ENCODE peak calls at places on chromosomes 4 and X, in eight cellular contexts. L is astrocyte, O is endothelial cell, T is ACHN, H is Ammon's horn, K is lower lobe of right lung, F is AG04450, W is EH. J is an unnamed sample.

GRCh38 chrX:23643020-23643419 is 24.3 kb upstream of the PRDX4 start:
- DNase-seq in H (no peak), T (no peak), F (no peak), L (no peak), O (no peak), K (no peak), W (no peak), J (no peak)

GRCh38 chrX:19673334-19674040 is 158.2 kb upstream of the MAP3K15 start:
- DNase-seq in T (peak), W (peak), K (no peak), F (peak), H (peak), L (peak), O (no peak), J (no peak)

GRCh38 chr4:24956763-24957162 is 43.9 kb upstream of the CCDC149 start:
- DNase-seq in O (no peak), T (no peak), H (no peak), K (no peak), L (no peak), F (no peak), W (peak), J (no peak)

GRCh38 chr4:156946508-156947197 is 24.9 kb downstream of the PDGFC start:
- DNase-seq in T (peak), K (no peak), O (no peak), L (peak), W (peak), H (no peak), F (peak), J (no peak)

GRCh38 chrX:107674480-107675364 is 46.4 kb downstream of the PRPS1 start:
- DNase-seq in W (peak), K (peak), H (peak), F (no peak), L (peak), T (no peak), O (no peak), J (no peak)

GRCh38 chrX:115560978-115561604 is at the start of gene PLS3:
- DNase-seq in T (peak), H (peak), L (peak), F (peak), O (peak), W (peak), K (peak), J (peak)

GRCh38 chrX:40099046-40099968 is 1.5 kb upstream of the BCOR start:
- DNase-seq in L (no peak), H (no peak), F (no peak), T (peak), K (peak), W (peak), O (no peak), J (no peak)

GRCh38 chrX:13638826-13639225 is 14.1 kb upstream of the TCEANC start:
- DNase-seq in F (no peak), T (no peak), L (no peak), H (no peak), K (no peak), W (peak), O (no peak), J (no peak)

GRCh38 chr4:74157116-74157742 is 689 bp upstream of the MTHFD2L start:
- DNase-seq in O (no peak), L (peak), T (peak), W (peak), H (no peak), K (no peak), F (no peak), J (no peak)

GRCh38 chr4:3879681-3880594 is 113.8 kb downstream of the ADRA2C start:
- DNase-seq in W (no peak), L (no peak), H (no peak), O (no peak), F (no peak), T (no peak), K (peak), J (no peak)

GRCh38 chr4:6772223-6772928 is 10.2 kb upstream of the KIAA0232 start:
- DNase-seq in L (peak), H (no peak), T (no peak), W (peak), F (no peak), O (no peak), K (no peak), J (no peak)

GRCh38 chr4:186727977-186728519 is 4.4 kb upstream of the FAT1 start:
- DNase-seq in K (no peak), H (no peak), F (no peak), O (peak), W (peak), T (peak), L (no peak), J (no peak)

GRCh38 chr4:48963042-48963679 is 22.9 kb upstream of the CWH43 start:
- DNase-seq in L (peak), T (peak), W (peak), O (peak), K (peak), H (peak), F (peak), J (peak)

GRCh38 chr4:171202908-171203307 is 610.3 kb upstream of the GALNTL6 start:
- DNase-seq in F (no peak), K (no peak), H (no peak), T (no peak), O (no peak), L (no peak), W (no peak), J (no peak)

GRCh38 chrX:145502670-145503069 is 255.4 kb downstream of the SPANXN1 start:
- DNase-seq in T (no peak), W (no peak), L (no peak), K (no peak), O (no peak), F (no peak), H (no peak), J (no peak)

GRCh38 chr4:26226978-26227377 is 93.8 kb upstream of the RBPJ start:
- DNase-seq in L (no peak), W (no peak), T (no peak), O (no peak), F (no peak), K (no peak), H (no peak), J (no peak)

GRCh38 chr4:144820706-144821105 is 174.8 kb downstream of the HHIP start:
- DNase-seq in W (peak), H (no peak), K (no peak), T (no peak), L (peak), O (no peak), F (no peak), J (no peak)

GRCh38 chr4:107853444-107854325 is 29.0 kb downstream of the SGMS2 start:
- DNase-seq in F (no peak), T (peak), L (peak), H (no peak), K (no peak), O (no peak), W (peak), J (no peak)

GRCh38 chr4:786074-786741 is 39.7 kb downstream of the CPLX1 start:
- DNase-seq in H (no peak), F (no peak), K (no peak), W (no peak), T (no peak), L (no peak), O (no peak), J (no peak)

GRCh38 chrX:10619311-10620015 is 922 bp downstream of the MID1 start:
- DNase-seq in F (no peak), K (no peak), T (no peak), L (no peak), W (no peak), O (no peak), H (peak), J (no peak)

GRCh38 chr4:1512738-1513660 is 106.8 kb upstream of the NKX1-1 start:
- DNase-seq in H (no peak), O (peak), W (peak), F (no peak), K (peak), L (no peak), T (peak), J (no peak)

GRCh38 chr4:77913353-77913752 is 50.7 kb downstream of the MRPL1 start:
- DNase-seq in K (no peak), T (no peak), L (peak), W (no peak), F (no peak), H (no peak), O (no peak), J (no peak)

GRCh38 chr4:5976431-5976830 is 41.8 kb downstream of the C4orf50 start:
- DNase-seq in T (no peak), O (no peak), H (no peak), W (no peak), F (no peak), K (no peak), L (no peak), J (no peak)

GRCh38 chr4:122150896-122151295 is 1.2 kb upstream of the BLTP1 start:
- DNase-seq in H (peak), W (no peak), O (no peak), L (no peak), T (no peak), K (no peak), F (no peak), J (peak)

GRCh38 chr4:87624698-87625097 is 16.4 kb downstream of the DSPP start:
- DNase-seq in L (no peak), K (no peak), T (no peak), W (no peak), H (peak), O (no peak), F (no peak), J (no peak)

GRCh38 chr4:22480928-22481327 is 34.9 kb downstream of the ADGRA3 start:
- DNase-seq in L (no peak), W (no peak), O (no peak), F (no peak), H (no peak), K (no peak), T (no peak), J (no peak)

GRCh38 chrX:100864967-100865366 is 9.2 kb downstream of the NOX1 start:
- DNase-seq in K (no peak), W (peak), T (no peak), H (peak), O (no peak), L (peak), F (no peak), J (peak)